ENCODE peak calls at places on chromosomes 4 and X, in seven cellular contexts. D is H7; N is SK-N-SH; R is GM20000; A is effector memory CD4-positive, alpha-beta T cell; Y is mammary epithelial cell; Z is NAMALWA. T is an unnamed sample.

GRCh38 chrX:107442914-107443527 is 6.4 kb upstream of the FRMPD3 start:
- DNase-seq in D (peak), N (no peak), R (no peak), A (no peak), Y (no peak), Z (no peak), T (no peak)

GRCh38 chr4:8439914-8440490 is 521 bp downstream of the ACOX3 start:
- DNase-seq in D (no peak), N (no peak), R (peak), A (no peak), Y (no peak), Z (peak), T (peak)

GRCh38 chr4:87058272-87059073 is 123.7 kb downstream of the AFF1 start:
- DNase-seq in D (peak), N (no peak), R (peak), A (no peak), Y (peak), Z (no peak), T (no peak)

GRCh38 chrX:9326369-9326768 is 138.5 kb upstream of the TBL1X start:
- DNase-seq in D (no peak), N (no peak), R (no peak), A (no peak), Y (no peak), Z (no peak), T (no peak)

GRCh38 chrX:44071847-44072545 is 98.8 kb upstream of the NDP start:
- DNase-seq in D (no peak), N (no peak), R (no peak), A (no peak), Y (peak), Z (no peak), T (peak)

GRCh38 chrX:125826774-125827451 is 339.2 kb downstream of the DCAF12L2 start:
- DNase-seq in D (no peak), N (no peak), R (no peak), A (no peak), Y (no peak), Z (no peak), T (no peak)

GRCh38 chr4:147610666-147611065 is 6.5 kb upstream of the TMEM184C start:
- DNase-seq in D (no peak), N (peak), R (no peak), A (no peak), Y (no peak), Z (no peak), T (no peak)

GRCh38 chrX:129905787-129906580 is at the start of gene UTP14A:
- DNase-seq in D (peak), N (peak), R (peak), A (peak), Y (peak), Z (peak), T (peak)

GRCh38 chrX:150700107-150700506 is 6.9 kb downstream of the MTMR1 start:
- DNase-seq in D (no peak), N (no peak), R (no peak), A (no peak), Y (no peak), Z (no peak), T (no peak)

GRCh38 chr4:134024251-134024650 is 177.3 kb downstream of the PABPC4L start:
- DNase-seq in D (peak), N (no peak), R (no peak), A (no peak), Y (no peak), Z (peak), T (no peak)

GRCh38 chr4:83626245-83626843 is 90.4 kb downstream of the GPAT3 start:
- DNase-seq in D (no peak), N (no peak), R (no peak), A (no peak), Y (no peak), Z (no peak), T (no peak)

GRCh38 chrX:12955882-12956703 is 18.8 kb upstream of the TMSB4X start:
- DNase-seq in D (no peak), N (no peak), R (no peak), A (peak), Y (peak), Z (peak), T (no peak)

GRCh38 chr4:163331629-163332360 is 601 bp downstream of the NPY1R start:
- DNase-seq in D (peak), N (peak), R (peak), A (no peak), Y (peak), Z (no peak), T (no peak)

GRCh38 chrX:69179380-69179911 is 14.2 kb upstream of the PJA1 start:
- DNase-seq in D (peak), N (peak), R (no peak), A (no peak), Y (no peak), Z (no peak), T (no peak)

GRCh38 chr4:81352476-81352875 is 119.2 kb downstream of the RASGEF1B start:
- DNase-seq in D (no peak), N (no peak), R (no peak), A (no peak), Y (peak), Z (no peak), T (no peak)

GRCh38 chrX:68801737-68802290 is 27.0 kb upstream of the EFNB1 start:
- DNase-seq in D (no peak), N (no peak), R (no peak), A (no peak), Y (no peak), Z (no peak), T (no peak)